ENCODE peak calls at places on chromosomes 5 and 9, in eight cellular contexts. One of them, this sample, is unnamed.

GRCh38 chr5:139443766-139444473 is 4.6 kb upstream of the DNAJC18 start:
- DNase-seq in activated T-cell treated with anti-CD3 and anti-CD28 coated beads, Interleukin-2, amount 50 U/mL, for 4 hours: no peak
- DNase-seq in effector memory CD8-positive, alpha-beta T cell: no peak
- DNase-seq in activated gamma-delta T cell treated with Interleukin-2 at 50 U/mL for 16 hours: no peak
- DNase-seq in EH: peak; percentile 94
- DNase-seq in NCI-H1436 treated with DMSO at 0.1 percent for 48 hours: no peak
- DNase-seq in Caki2: no peak
- DNase-seq in adrenal gland: no peak
- DNase-seq in this sample: no peak

GRCh38 chr5:106923409-106923808 is 747.3 kb downstream of the EFNA5 start:
- DNase-seq in activated T-cell treated with anti-CD3 and anti-CD28 coated beads, Interleukin-2, amount 50 U/mL, for 4 hours: no peak
- DNase-seq in effector memory CD8-positive, alpha-beta T cell: no peak
- DNase-seq in activated gamma-delta T cell treated with Interleukin-2 at 50 U/mL for 16 hours: no peak
- DNase-seq in EH: no peak
- DNase-seq in NCI-H1436 treated with DMSO at 0.1 percent for 48 hours: no peak
- DNase-seq in Caki2: no peak
- DNase-seq in adrenal gland: no peak
- DNase-seq in this sample: no peak

GRCh38 chr9:792331-793260 is 48.9 kb upstream of the DMRT1 start:
- DNase-seq in activated T-cell treated with anti-CD3 and anti-CD28 coated beads, Interleukin-2, amount 50 U/mL, for 4 hours: no peak
- DNase-seq in effector memory CD8-positive, alpha-beta T cell: no peak
- DNase-seq in activated gamma-delta T cell treated with Interleukin-2 at 50 U/mL for 16 hours: no peak
- DNase-seq in EH: no peak
- DNase-seq in NCI-H1436 treated with DMSO at 0.1 percent for 48 hours: no peak
- DNase-seq in Caki2: no peak
- DNase-seq in adrenal gland: no peak
- DNase-seq in this sample: no peak

GRCh38 chr5:17127743-17128231 is 89.6 kb upstream of the BASP1 start:
- DNase-seq in activated T-cell treated with anti-CD3 and anti-CD28 coated beads, Interleukin-2, amount 50 U/mL, for 4 hours: no peak
- DNase-seq in effector memory CD8-positive, alpha-beta T cell: no peak
- DNase-seq in activated gamma-delta T cell treated with Interleukin-2 at 50 U/mL for 16 hours: no peak
- DNase-seq in EH: peak; percentile 94
- DNase-seq in NCI-H1436 treated with DMSO at 0.1 percent for 48 hours: no peak
- DNase-seq in Caki2: peak; percentile 88
- DNase-seq in adrenal gland: no peak
- DNase-seq in this sample: no peak

GRCh38 chr5:57948091-57948490 is 465.5 kb upstream of the ACTBL2 start:
- DNase-seq in activated T-cell treated with anti-CD3 and anti-CD28 coated beads, Interleukin-2, amount 50 U/mL, for 4 hours: no peak
- DNase-seq in effector memory CD8-positive, alpha-beta T cell: no peak
- DNase-seq in activated gamma-delta T cell treated with Interleukin-2 at 50 U/mL for 16 hours: no peak
- DNase-seq in EH: no peak
- DNase-seq in NCI-H1436 treated with DMSO at 0.1 percent for 48 hours: no peak
- DNase-seq in Caki2: no peak
- DNase-seq in adrenal gland: no peak
- DNase-seq in this sample: no peak

GRCh38 chr5:176597417-176598389 is 12.3 kb downstream of the GPRIN1 start:
- DNase-seq in activated T-cell treated with anti-CD3 and anti-CD28 coated beads, Interleukin-2, amount 50 U/mL, for 4 hours: no peak
- DNase-seq in effector memory CD8-positive, alpha-beta T cell: no peak
- DNase-seq in activated gamma-delta T cell treated with Interleukin-2 at 50 U/mL for 16 hours: no peak
- DNase-seq in EH: no peak
- DNase-seq in NCI-H1436 treated with DMSO at 0.1 percent for 48 hours: no peak
- DNase-seq in Caki2: no peak
- DNase-seq in adrenal gland: no peak
- DNase-seq in this sample: no peak

GRCh38 chr5:169831331-169831730 is 149.0 kb downstream of the INSYN2B start:
- DNase-seq in activated T-cell treated with anti-CD3 and anti-CD28 coated beads, Interleukin-2, amount 50 U/mL, for 4 hours: no peak
- DNase-seq in effector memory CD8-positive, alpha-beta T cell: no peak
- DNase-seq in activated gamma-delta T cell treated with Interleukin-2 at 50 U/mL for 16 hours: no peak
- DNase-seq in EH: no peak
- DNase-seq in NCI-H1436 treated with DMSO at 0.1 percent for 48 hours: no peak
- DNase-seq in Caki2: no peak
- DNase-seq in adrenal gland: no peak
- DNase-seq in this sample: no peak

GRCh38 chr5:143470120-143470519 is 66.6 kb upstream of the NR3C1 start:
- DNase-seq in activated T-cell treated with anti-CD3 and anti-CD28 coated beads, Interleukin-2, amount 50 U/mL, for 4 hours: no peak
- DNase-seq in effector memory CD8-positive, alpha-beta T cell: no peak
- DNase-seq in activated gamma-delta T cell treated with Interleukin-2 at 50 U/mL for 16 hours: no peak
- DNase-seq in EH: no peak
- DNase-seq in NCI-H1436 treated with DMSO at 0.1 percent for 48 hours: no peak
- DNase-seq in Caki2: peak; percentile 25
- DNase-seq in adrenal gland: no peak
- DNase-seq in this sample: no peak

GRCh38 chr5:612498-613424 is 621 bp downstream of the CEP72 start:
- DNase-seq in activated T-cell treated with anti-CD3 and anti-CD28 coated beads, Interleukin-2, amount 50 U/mL, for 4 hours: peak; percentile 14
- DNase-seq in effector memory CD8-positive, alpha-beta T cell: no peak
- DNase-seq in activated gamma-delta T cell treated with Interleukin-2 at 50 U/mL for 16 hours: no peak
- DNase-seq in EH: peak; percentile 16
- DNase-seq in NCI-H1436 treated with DMSO at 0.1 percent for 48 hours: no peak
- DNase-seq in Caki2: peak; percentile 50
- DNase-seq in adrenal gland: no peak
- DNase-seq in this sample: no peak

GRCh38 chr5:40172721-40173120 is 507.0 kb upstream of the PTGER4 start:
- DNase-seq in activated T-cell treated with anti-CD3 and anti-CD28 coated beads, Interleukin-2, amount 50 U/mL, for 4 hours: no peak
- DNase-seq in effector memory CD8-positive, alpha-beta T cell: no peak
- DNase-seq in activated gamma-delta T cell treated with Interleukin-2 at 50 U/mL for 16 hours: no peak
- DNase-seq in EH: no peak
- DNase-seq in NCI-H1436 treated with DMSO at 0.1 percent for 48 hours: no peak
- DNase-seq in Caki2: no peak
- DNase-seq in adrenal gland: no peak
- DNase-seq in this sample: no peak

GRCh38 chr5:172429201-172429940 is 25.0 kb downstream of the SH3PXD2B start:
- DNase-seq in activated T-cell treated with anti-CD3 and anti-CD28 coated beads, Interleukin-2, amount 50 U/mL, for 4 hours: no peak
- DNase-seq in effector memory CD8-positive, alpha-beta T cell: no peak
- DNase-seq in activated gamma-delta T cell treated with Interleukin-2 at 50 U/mL for 16 hours: no peak
- DNase-seq in EH: peak; percentile 78
- DNase-seq in NCI-H1436 treated with DMSO at 0.1 percent for 48 hours: no peak
- DNase-seq in Caki2: no peak
- DNase-seq in adrenal gland: no peak
- DNase-seq in this sample: no peak

GRCh38 chr9:92650296-92650695 is 19.6 kb downstream of the IPPK start:
- DNase-seq in activated T-cell treated with anti-CD3 and anti-CD28 coated beads, Interleukin-2, amount 50 U/mL, for 4 hours: no peak
- DNase-seq in effector memory CD8-positive, alpha-beta T cell: no peak
- DNase-seq in activated gamma-delta T cell treated with Interleukin-2 at 50 U/mL for 16 hours: no peak
- DNase-seq in EH: no peak
- DNase-seq in NCI-H1436 treated with DMSO at 0.1 percent for 48 hours: no peak
- DNase-seq in Caki2: no peak
- DNase-seq in adrenal gland: no peak
- DNase-seq in this sample: no peak

GRCh38 chr9:4553951-4554381 is 63.7 kb downstream of the SLC1A1 start:
- DNase-seq in activated T-cell treated with anti-CD3 and anti-CD28 coated beads, Interleukin-2, amount 50 U/mL, for 4 hours: no peak
- DNase-seq in effector memory CD8-positive, alpha-beta T cell: no peak
- DNase-seq in activated gamma-delta T cell treated with Interleukin-2 at 50 U/mL for 16 hours: no peak
- DNase-seq in EH: peak; percentile 55
- DNase-seq in NCI-H1436 treated with DMSO at 0.1 percent for 48 hours: no peak
- DNase-seq in Caki2: peak; percentile 62
- DNase-seq in adrenal gland: no peak
- DNase-seq in this sample: no peak

GRCh38 chr5:34501840-34502239 is 154.3 kb upstream of the RAI14 start:
- DNase-seq in activated T-cell treated with anti-CD3 and anti-CD28 coated beads, Interleukin-2, amount 50 U/mL, for 4 hours: no peak
- DNase-seq in effector memory CD8-positive, alpha-beta T cell: no peak
- DNase-seq in activated gamma-delta T cell treated with Interleukin-2 at 50 U/mL for 16 hours: no peak
- DNase-seq in EH: no peak
- DNase-seq in NCI-H1436 treated with DMSO at 0.1 percent for 48 hours: no peak
- DNase-seq in Caki2: peak; percentile 56
- DNase-seq in adrenal gland: no peak
- DNase-seq in this sample: no peak

GRCh38 chr5:159772698-159773061 is 143.6 kb upstream of the ADRA1B start:
- DNase-seq in activated T-cell treated with anti-CD3 and anti-CD28 coated beads, Interleukin-2, amount 50 U/mL, for 4 hours: no peak
- DNase-seq in effector memory CD8-positive, alpha-beta T cell: no peak
- DNase-seq in activated gamma-delta T cell treated with Interleukin-2 at 50 U/mL for 16 hours: no peak
- DNase-seq in EH: no peak
- DNase-seq in NCI-H1436 treated with DMSO at 0.1 percent for 48 hours: no peak
- DNase-seq in Caki2: no peak
- DNase-seq in adrenal gland: no peak
- DNase-seq in this sample: no peak

GRCh38 chr9:9924369-9924768 is 688.4 kb downstream of the PTPRD start:
- DNase-seq in activated T-cell treated with anti-CD3 and anti-CD28 coated beads, Interleukin-2, amount 50 U/mL, for 4 hours: no peak
- DNase-seq in effector memory CD8-positive, alpha-beta T cell: no peak
- DNase-seq in activated gamma-delta T cell treated with Interleukin-2 at 50 U/mL for 16 hours: no peak
- DNase-seq in EH: no peak
- DNase-seq in NCI-H1436 treated with DMSO at 0.1 percent for 48 hours: no peak
- DNase-seq in Caki2: no peak
- DNase-seq in adrenal gland: no peak
- DNase-seq in this sample: no peak

GRCh38 chr9:133953976-133954709 is 38.0 kb downstream of the VAV2 start:
- DNase-seq in activated T-cell treated with anti-CD3 and anti-CD28 coated beads, Interleukin-2, amount 50 U/mL, for 4 hours: no peak
- DNase-seq in effector memory CD8-positive, alpha-beta T cell: no peak
- DNase-seq in activated gamma-delta T cell treated with Interleukin-2 at 50 U/mL for 16 hours: no peak
- DNase-seq in EH: no peak
- DNase-seq in NCI-H1436 treated with DMSO at 0.1 percent for 48 hours: no peak
- DNase-seq in Caki2: no peak
- DNase-seq in adrenal gland: no peak
- DNase-seq in this sample: no peak

GRCh38 chr9:97984188-97985057 is 1.3 kb downstream of the ANP32B start:
- DNase-seq in activated T-cell treated with anti-CD3 and anti-CD28 coated beads, Interleukin-2, amount 50 U/mL, for 4 hours: peak; percentile 82
- DNase-seq in effector memory CD8-positive, alpha-beta T cell: peak; percentile 72
- DNase-seq in activated gamma-delta T cell treated with Interleukin-2 at 50 U/mL for 16 hours: peak; percentile 67
- DNase-seq in EH: peak; percentile 77
- DNase-seq in NCI-H1436 treated with DMSO at 0.1 percent for 48 hours: no peak
- DNase-seq in Caki2: peak; percentile 75
- DNase-seq in adrenal gland: peak; percentile 86
- DNase-seq in this sample: peak; percentile 84

GRCh38 chr5:175814676-175815075 is 56.7 kb upstream of the CPLX2 start:
- DNase-seq in activated T-cell treated with anti-CD3 and anti-CD28 coated beads, Interleukin-2, amount 50 U/mL, for 4 hours: no peak
- DNase-seq in effector memory CD8-positive, alpha-beta T cell: no peak
- DNase-seq in activated gamma-delta T cell treated with Interleukin-2 at 50 U/mL for 16 hours: no peak
- DNase-seq in EH: peak; percentile 91
- DNase-seq in NCI-H1436 treated with DMSO at 0.1 percent for 48 hours: no peak
- DNase-seq in Caki2: peak; percentile 41
- DNase-seq in adrenal gland: peak; percentile 83
- DNase-seq in this sample: no peak

GRCh38 chr5:31692561-31693221 is 53.8 kb downstream of the PDZD2 start:
- DNase-seq in activated T-cell treated with anti-CD3 and anti-CD28 coated beads, Interleukin-2, amount 50 U/mL, for 4 hours: no peak
- DNase-seq in effector memory CD8-positive, alpha-beta T cell: no peak
- DNase-seq in activated gamma-delta T cell treated with Interleukin-2 at 50 U/mL for 16 hours: no peak
- DNase-seq in EH: no peak
- DNase-seq in NCI-H1436 treated with DMSO at 0.1 percent for 48 hours: no peak
- DNase-seq in Caki2: no peak
- DNase-seq in adrenal gland: no peak
- DNase-seq in this sample: no peak

GRCh38 chr5:128825826-128826225 is 139.5 kb upstream of the SLC27A6 start:
- DNase-seq in activated T-cell treated with anti-CD3 and anti-CD28 coated beads, Interleukin-2, amount 50 U/mL, for 4 hours: no peak
- DNase-seq in effector memory CD8-positive, alpha-beta T cell: no peak
- DNase-seq in activated gamma-delta T cell treated with Interleukin-2 at 50 U/mL for 16 hours: no peak
- DNase-seq in EH: peak; percentile 31
- DNase-seq in NCI-H1436 treated with DMSO at 0.1 percent for 48 hours: no peak
- DNase-seq in Caki2: no peak
- DNase-seq in adrenal gland: no peak
- DNase-seq in this sample: no peak

GRCh38 chr9:132169672-132170392 is 8.0 kb downstream of the NTNG2 start:
- DNase-seq in activated T-cell treated with anti-CD3 and anti-CD28 coated beads, Interleukin-2, amount 50 U/mL, for 4 hours: peak; percentile 55
- DNase-seq in effector memory CD8-positive, alpha-beta T cell: peak; percentile 48
- DNase-seq in activated gamma-delta T cell treated with Interleukin-2 at 50 U/mL for 16 hours: peak; percentile 60
- DNase-seq in EH: peak; percentile 58
- DNase-seq in NCI-H1436 treated with DMSO at 0.1 percent for 48 hours: no peak
- DNase-seq in Caki2: no peak
- DNase-seq in adrenal gland: peak; percentile 53
- DNase-seq in this sample: peak; percentile 64

GRCh38 chr9:15722888-15723287 is 170.0 kb downstream of the CCDC171 start:
- DNase-seq in activated T-cell treated with anti-CD3 and anti-CD28 coated beads, Interleukin-2, amount 50 U/mL, for 4 hours: no peak
- DNase-seq in effector memory CD8-positive, alpha-beta T cell: no peak
- DNase-seq in activated gamma-delta T cell treated with Interleukin-2 at 50 U/mL for 16 hours: no peak
- DNase-seq in EH: no peak
- DNase-seq in NCI-H1436 treated with DMSO at 0.1 percent for 48 hours: no peak
- DNase-seq in Caki2: no peak
- DNase-seq in adrenal gland: no peak
- DNase-seq in this sample: no peak

GRCh38 chr5:169412858-169413257 is 111.9 kb upstream of the SLIT3 start:
- DNase-seq in activated T-cell treated with anti-CD3 and anti-CD28 coated beads, Interleukin-2, amount 50 U/mL, for 4 hours: no peak
- DNase-seq in effector memory CD8-positive, alpha-beta T cell: no peak
- DNase-seq in activated gamma-delta T cell treated with Interleukin-2 at 50 U/mL for 16 hours: no peak
- DNase-seq in EH: no peak
- DNase-seq in NCI-H1436 treated with DMSO at 0.1 percent for 48 hours: no peak
- DNase-seq in Caki2: no peak
- DNase-seq in adrenal gland: no peak
- DNase-seq in this sample: no peak

GRCh38 chr5:177425196-177425800 is 1.2 kb upstream of the GRK6 start:
- DNase-seq in activated T-cell treated with anti-CD3 and anti-CD28 coated beads, Interleukin-2, amount 50 U/mL, for 4 hours: no peak
- DNase-seq in effector memory CD8-positive, alpha-beta T cell: no peak
- DNase-seq in activated gamma-delta T cell treated with Interleukin-2 at 50 U/mL for 16 hours: no peak
- DNase-seq in EH: no peak
- DNase-seq in NCI-H1436 treated with DMSO at 0.1 percent for 48 hours: no peak
- DNase-seq in Caki2: no peak
- DNase-seq in adrenal gland: no peak
- DNase-seq in this sample: no peak

GRCh38 chr5:133051117-133051546 is 681 bp upstream of the HSPA4 start:
- DNase-seq in activated T-cell treated with anti-CD3 and anti-CD28 coated beads, Interleukin-2, amount 50 U/mL, for 4 hours: no peak
- DNase-seq in effector memory CD8-positive, alpha-beta T cell: no peak
- DNase-seq in activated gamma-delta T cell treated with Interleukin-2 at 50 U/mL for 16 hours: no peak
- DNase-seq in EH: no peak
- DNase-seq in NCI-H1436 treated with DMSO at 0.1 percent for 48 hours: no peak
- DNase-seq in Caki2: no peak
- DNase-seq in adrenal gland: no peak
- DNase-seq in this sample: no peak

GRCh38 chr9:131640438-131641181 is 95.3 kb downstream of the PRRT1B start:
- DNase-seq in activated T-cell treated with anti-CD3 and anti-CD28 coated beads, Interleukin-2, amount 50 U/mL, for 4 hours: no peak
- DNase-seq in effector memory CD8-positive, alpha-beta T cell: no peak
- DNase-seq in activated gamma-delta T cell treated with Interleukin-2 at 50 U/mL for 16 hours: no peak
- DNase-seq in EH: peak; percentile 79
- DNase-seq in NCI-H1436 treated with DMSO at 0.1 percent for 48 hours: no peak
- DNase-seq in Caki2: peak; percentile 79
- DNase-seq in adrenal gland: peak; percentile 73
- DNase-seq in this sample: no peak

GRCh38 chr5:168651654-168652053 is 72.5 kb upstream of the PANK3 start:
- DNase-seq in activated T-cell treated with anti-CD3 and anti-CD28 coated beads, Interleukin-2, amount 50 U/mL, for 4 hours: no peak
- DNase-seq in effector memory CD8-positive, alpha-beta T cell: no peak
- DNase-seq in activated gamma-delta T cell treated with Interleukin-2 at 50 U/mL for 16 hours: no peak
- DNase-seq in EH: peak; percentile 87
- DNase-seq in NCI-H1436 treated with DMSO at 0.1 percent for 48 hours: no peak
- DNase-seq in Caki2: peak; percentile 16
- DNase-seq in adrenal gland: peak; percentile 29
- DNase-seq in this sample: no peak

GRCh38 chr5:54480296-54480695 is 24.8 kb downstream of the HSPB3 start:
- DNase-seq in activated T-cell treated with anti-CD3 and anti-CD28 coated beads, Interleukin-2, amount 50 U/mL, for 4 hours: no peak
- DNase-seq in effector memory CD8-positive, alpha-beta T cell: no peak
- DNase-seq in activated gamma-delta T cell treated with Interleukin-2 at 50 U/mL for 16 hours: no peak
- DNase-seq in EH: no peak
- DNase-seq in NCI-H1436 treated with DMSO at 0.1 percent for 48 hours: no peak
- DNase-seq in Caki2: no peak
- DNase-seq in adrenal gland: no peak
- DNase-seq in this sample: no peak

GRCh38 chr5:91281409-91281808 is 101.7 kb downstream of the ARRDC3 start:
- DNase-seq in activated T-cell treated with anti-CD3 and anti-CD28 coated beads, Interleukin-2, amount 50 U/mL, for 4 hours: no peak
- DNase-seq in effector memory CD8-positive, alpha-beta T cell: no peak
- DNase-seq in activated gamma-delta T cell treated with Interleukin-2 at 50 U/mL for 16 hours: no peak
- DNase-seq in EH: peak; percentile 78
- DNase-seq in NCI-H1436 treated with DMSO at 0.1 percent for 48 hours: no peak
- DNase-seq in Caki2: peak; percentile 95
- DNase-seq in adrenal gland: peak; percentile 13
- DNase-seq in this sample: no peak

GRCh38 chr5:78699565-78700143 is 51.1 kb upstream of the LHFPL2 start:
- DNase-seq in activated T-cell treated with anti-CD3 and anti-CD28 coated beads, Interleukin-2, amount 50 U/mL, for 4 hours: no peak
- DNase-seq in effector memory CD8-positive, alpha-beta T cell: no peak
- DNase-seq in activated gamma-delta T cell treated with Interleukin-2 at 50 U/mL for 16 hours: no peak
- DNase-seq in EH: peak; percentile 95
- DNase-seq in NCI-H1436 treated with DMSO at 0.1 percent for 48 hours: no peak
- DNase-seq in Caki2: peak; percentile 96
- DNase-seq in adrenal gland: peak; percentile 37
- DNase-seq in this sample: no peak

GRCh38 chr5:138942066-138942465 is 66.9 kb upstream of the LRRTM2 start:
- DNase-seq in activated T-cell treated with anti-CD3 and anti-CD28 coated beads, Interleukin-2, amount 50 U/mL, for 4 hours: no peak
- DNase-seq in effector memory CD8-positive, alpha-beta T cell: no peak
- DNase-seq in activated gamma-delta T cell treated with Interleukin-2 at 50 U/mL for 16 hours: no peak
- DNase-seq in EH: no peak
- DNase-seq in NCI-H1436 treated with DMSO at 0.1 percent for 48 hours: no peak
- DNase-seq in Caki2: no peak
- DNase-seq in adrenal gland: no peak
- DNase-seq in this sample: no peak

GRCh38 chr5:178797101-178797521 is 62.6 kb upstream of the ZNF354B start:
- DNase-seq in activated T-cell treated with anti-CD3 and anti-CD28 coated beads, Interleukin-2, amount 50 U/mL, for 4 hours: no peak
- DNase-seq in effector memory CD8-positive, alpha-beta T cell: no peak
- DNase-seq in activated gamma-delta T cell treated with Interleukin-2 at 50 U/mL for 16 hours: no peak
- DNase-seq in EH: no peak
- DNase-seq in NCI-H1436 treated with DMSO at 0.1 percent for 48 hours: no peak
- DNase-seq in Caki2: no peak
- DNase-seq in adrenal gland: no peak
- DNase-seq in this sample: no peak

GRCh38 chr9:114314881-114315722 is 7.8 kb upstream of the ORM1 start:
- DNase-seq in activated T-cell treated with anti-CD3 and anti-CD28 coated beads, Interleukin-2, amount 50 U/mL, for 4 hours: no peak
- DNase-seq in effector memory CD8-positive, alpha-beta T cell: no peak
- DNase-seq in activated gamma-delta T cell treated with Interleukin-2 at 50 U/mL for 16 hours: no peak
- DNase-seq in EH: peak; percentile 21
- DNase-seq in NCI-H1436 treated with DMSO at 0.1 percent for 48 hours: no peak
- DNase-seq in Caki2: no peak
- DNase-seq in adrenal gland: no peak
- DNase-seq in this sample: no peak